ENCODE peak calls at places on chromosome 16, in six cellular contexts. I is AG04449, H is IMR-90, L is pancreas, Z is RWPE1, R is fibroblast of the aortic adventitia. W is an unnamed sample.

GRCh38 chr16:86756882-86757703 is 178.7 kb downstream of the FOXL1 start:
- DNase-seq in I (no peak), H (no peak), L (no peak), Z (no peak), R (no peak), W (no peak)

GRCh38 chr16:648071-648785 is 937 bp upstream of the WDR90 start:
- DNase-seq in I (no peak), H (no peak), L (peak), Z (peak), R (peak), W (peak)

GRCh38 chr16:12573730-12574383 is 229.8 kb downstream of the CPPED1 start:
- DNase-seq in I (no peak), H (no peak), L (peak), Z (peak), R (peak), W (peak)

GRCh38 chr16:25827709-25828108 is 135.9 kb downstream of the HS3ST4 start:
- DNase-seq in I (no peak), H (no peak), L (no peak), Z (no peak), R (no peak), W (no peak)

GRCh38 chr16:379961-380836 is 1.6 kb downstream of the PGAP6 start:
- DNase-seq in I (no peak), H (no peak), L (peak), Z (no peak), R (no peak), W (no peak)

GRCh38 chr16:52552643-52553042 is 5.7 kb upstream of the TOX3 start:
- DNase-seq in I (no peak), H (no peak), L (no peak), Z (peak), R (no peak), W (no peak)

GRCh38 chr16:84891149-84891795 is 71.5 kb downstream of the CRISPLD2 start:
- DNase-seq in I (no peak), H (no peak), L (no peak), Z (no peak), R (no peak), W (no peak)

GRCh38 chr16:19179890-19180490 is 11.9 kb downstream of the SYT17 start:
- DNase-seq in I (no peak), H (peak), L (peak), Z (peak), R (peak), W (peak)

GRCh38 chr16:24635900-24636610 is 93.4 kb upstream of the TNRC6A start:
- DNase-seq in I (peak), H (peak), L (peak), Z (peak), R (peak), W (peak)

GRCh38 chr16:24525970-24526559 is 13.3 kb upstream of the RBBP6 start:
- DNase-seq in I (no peak), H (no peak), L (peak), Z (peak), R (peak), W (peak)

GRCh38 chr16:27426423-27427408 is 24.7 kb downstream of the IL21R start:
- DNase-seq in I (peak), H (peak), L (peak), Z (peak), R (peak), W (peak)

GRCh38 chr16:64469906-64470702 is 651.8 kb downstream of the CDH11 start:
- DNase-seq in I (no peak), H (no peak), L (no peak), Z (no peak), R (peak), W (peak)

GRCh38 chr16:68347605-68348004 is 36.8 kb downstream of the PRMT7 start:
- DNase-seq in I (no peak), H (no peak), L (peak), Z (no peak), R (no peak), W (no peak)

GRCh38 chr16:58024673-58025350 is 742 bp upstream of the MMP15 start:
- DNase-seq in I (no peak), H (no peak), L (peak), Z (no peak), R (no peak), W (peak)

GRCh38 chr16:87376660-87377059 is 6.9 kb downstream of the FBXO31 start:
- DNase-seq in I (no peak), H (no peak), L (no peak), Z (no peak), R (no peak), W (no peak)

GRCh38 chr16:27315333-27316037 is 1.7 kb downstream of the IL4R start:
- DNase-seq in I (no peak), H (peak), L (peak), Z (peak), R (peak), W (peak)

GRCh38 chr16:27617678-27618077 is 67.7 kb downstream of the KATNIP start:
- DNase-seq in I (no peak), H (no peak), L (no peak), Z (no peak), R (no peak), W (no peak)

GRCh38 chr16:87086156-87086555 is 231.0 kb downstream of the C16orf95 start:
- DNase-seq in I (no peak), H (peak), L (no peak), Z (no peak), R (peak), W (peak)

GRCh38 chr16:57698812-57699405 is 4.3 kb downstream of the DRC7 start:
- DNase-seq in I (no peak), H (no peak), L (no peak), Z (no peak), R (no peak), W (no peak)

GRCh38 chr16:24174977-24175376 is 81.2 kb upstream of the CACNG3 start:
- DNase-seq in I (no peak), H (no peak), L (no peak), Z (no peak), R (no peak), W (no peak)

GRCh38 chr16:28067604-28068382 is 4.3 kb upstream of the GSG1L start:
- DNase-seq in I (peak), H (peak), L (no peak), Z (no peak), R (peak), W (peak)

GRCh38 chr16:1335211-1335971 is 1.9 kb downstream of the BAIAP3 start:
- DNase-seq in I (no peak), H (no peak), L (no peak), Z (no peak), R (no peak), W (no peak)

GRCh38 chr16:2675714-2676113 is 6.6 kb upstream of the KCTD5 start:
- DNase-seq in I (no peak), H (peak), L (no peak), Z (no peak), R (no peak), W (no peak)

GRCh38 chr16:17471745-17472075 is 950 bp upstream of the XYLT1 start:
- DNase-seq in I (no peak), H (peak), L (no peak), Z (no peak), R (no peak), W (no peak)

GRCh38 chr16:78791926-78792325 is 692.5 kb downstream of the WWOX start:
- DNase-seq in I (no peak), H (no peak), L (no peak), Z (no peak), R (no peak), W (no peak)

GRCh38 chr16:1817276-1817589 is 9.4 kb downstream of the HAGH start:
- DNase-seq in I (no peak), H (no peak), L (no peak), Z (no peak), R (no peak), W (no peak)

GRCh38 chr16:87463722-87464690 is 28.8 kb downstream of the ZCCHC14 start:
- DNase-seq in I (no peak), H (peak), L (no peak), Z (no peak), R (no peak), W (peak)

GRCh38 chr16:68369168-68369567 is 58.3 kb downstream of the PRMT7 start:
- DNase-seq in I (no peak), H (no peak), L (no peak), Z (no peak), R (no peak), W (no peak)

GRCh38 chr16:84537431-84538151 is 33.1 kb upstream of the MEAK7 start:
- DNase-seq in I (no peak), H (no peak), L (no peak), Z (no peak), R (no peak), W (no peak)

GRCh38 chr16:55759983-55760664 is 72.8 kb downstream of the CES1 start:
- DNase-seq in I (no peak), H (no peak), L (no peak), Z (no peak), R (no peak), W (no peak)

GRCh38 chr16:1028524-1029258 is 43.9 kb upstream of the SSTR5 start:
- DNase-seq in I (no peak), H (no peak), L (no peak), Z (no peak), R (no peak), W (no peak)

GRCh38 chr16:892536-893255 is 78.1 kb downstream of the LMF1 start:
- DNase-seq in I (no peak), H (no peak), L (no peak), Z (no peak), R (no peak), W (no peak)

GRCh38 chr16:59684911-59685310 is 950.8 kb upstream of the GOT2 start:
- DNase-seq in I (no peak), H (peak), L (no peak), Z (peak), R (no peak), W (no peak)

DNA sequence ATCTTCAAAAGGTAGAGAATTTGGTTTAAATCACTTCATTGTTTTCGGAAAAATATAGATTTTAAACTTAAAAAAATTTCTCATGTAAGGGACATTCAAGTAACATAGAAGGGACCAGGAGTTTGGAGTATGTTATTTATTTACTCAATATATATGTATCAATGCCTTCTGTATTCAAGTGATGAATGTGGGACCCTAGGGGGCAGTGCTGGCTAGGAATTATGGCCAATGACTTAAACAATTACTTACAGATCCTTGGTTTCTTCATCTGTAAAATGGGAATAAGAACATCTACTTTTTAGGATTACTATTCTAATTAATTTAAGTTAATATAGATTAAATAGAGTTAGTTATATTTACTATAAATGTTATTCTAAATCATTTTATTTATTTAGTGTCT is 886.3 kb upstream of the RBFOX1 start:
- DNase-seq in I (no peak), H (no peak), L (no peak), Z (no peak), R (no peak), W (no peak)
- TF ChIP-seq CTCF in I (no peak), H (no peak), L (no peak), Z (no peak), R (no peak), W (no peak)

DNA sequence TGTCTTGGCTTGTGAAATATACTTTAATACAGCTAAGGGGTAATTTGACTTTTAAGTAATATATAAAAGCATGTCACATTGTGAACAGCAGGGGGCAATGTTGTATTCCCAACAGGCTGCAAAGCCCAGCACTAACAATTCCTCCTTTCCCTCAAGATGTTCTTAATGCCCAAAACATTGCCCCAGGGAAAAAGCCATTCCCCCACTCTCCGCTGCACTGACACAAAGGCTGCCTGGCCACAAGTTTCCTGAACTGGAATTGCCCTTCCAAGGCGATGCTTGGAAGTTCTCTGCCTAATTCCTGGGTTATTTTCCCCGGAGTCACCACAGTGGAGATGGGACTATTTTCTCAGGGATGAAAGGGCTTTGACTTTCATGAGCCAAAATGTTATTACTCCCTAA is 27.2 kb downstream of the CLEC16A start:
- DNase-seq in I (peak), H (peak), L (no peak), Z (peak), R (peak), W (peak)
- TF ChIP-seq CTCF in I (peak), H (peak), L (peak), Z (peak), R (peak), W (peak)

DNA sequence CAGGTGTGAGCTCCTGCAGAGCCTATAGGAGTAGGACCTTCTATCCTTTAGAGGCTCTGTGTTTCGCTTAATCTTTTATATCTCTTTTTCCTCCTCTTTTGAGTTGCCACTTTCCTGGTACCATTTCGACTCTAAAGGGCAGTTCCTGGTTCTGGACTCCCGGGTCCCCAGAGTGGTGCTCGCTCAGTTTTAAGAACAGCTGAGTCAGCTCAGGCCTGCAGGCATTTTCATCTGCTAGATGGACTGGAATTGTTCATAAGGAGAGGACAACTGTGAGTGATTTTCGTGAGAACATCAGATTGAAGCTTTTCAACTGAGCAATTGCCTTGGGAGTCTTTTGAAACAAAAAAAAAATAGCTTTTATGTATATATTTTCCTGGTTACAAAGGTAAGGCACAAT is 1.2 kb downstream of the BCO1 start:
- DNase-seq in I (no peak), H (no peak), L (no peak), Z (no peak), R (no peak), W (no peak)
- TF ChIP-seq CTCF in I (no peak), H (no peak), L (no peak), Z (no peak), R (no peak), W (no peak)

GRCh38 chr16:73390491-73390890 is 342.6 kb upstream of the ZFHX3 start:
- DNase-seq in I (no peak), H (no peak), L (no peak), Z (no peak), R (no peak), W (no peak)
- TF ChIP-seq CTCF in I (no peak), H (no peak), L (no peak), Z (no peak), R (no peak), W (no peak)

DNA sequence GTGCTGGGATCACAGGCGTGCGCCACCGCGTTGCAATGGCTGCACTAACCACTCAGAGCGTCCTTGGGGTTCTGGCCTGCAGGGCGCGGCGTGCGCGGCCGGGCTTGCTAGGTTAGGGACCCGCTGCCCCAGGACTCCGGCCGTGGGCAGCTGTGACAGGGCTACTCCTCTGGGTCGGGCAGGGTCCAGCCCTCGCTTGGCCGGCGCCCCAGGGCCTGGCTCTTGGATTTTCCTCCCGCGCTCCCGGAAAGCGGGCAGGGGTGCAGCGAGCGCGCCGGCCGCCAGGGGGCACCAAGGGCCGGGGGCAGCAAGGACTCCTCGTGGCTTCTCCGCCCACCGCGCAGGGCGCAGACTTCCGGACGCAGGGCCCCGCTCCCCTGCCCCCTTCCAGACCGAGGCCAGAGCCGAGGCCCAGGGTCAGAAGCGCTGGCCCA is 489 bp downstream of the TLE7 start:
- DNase-seq in I (no peak), H (no peak), L (peak), Z (no peak), R (no peak), W (no peak)
- TF ChIP-seq CTCF in I (peak), H (peak), L (peak), Z (no peak), R (peak), W (peak)